ENCODE peak calls at places on chromosomes 1 and 21, in four cellular contexts. H, A, U and P are unnamed samples.

GRCh38 chr1:115666702-115667101 is 24.9 kb downstream of the VANGL1 start:
- DNase-seq in H (no peak), U (no peak), A (no peak), P (no peak)

GRCh38 chr1:1627842-1628655 is 3.9 kb upstream of the MMP23B start:
- DNase-seq in A (peak), U (no peak), H (no peak), P (no peak)

GRCh38 chr21:27060190-27060589 is 93.3 kb upstream of the ADAMTS5 start:
- DNase-seq in A (no peak), H (no peak), U (no peak), P (peak)

GRCh38 chr1:109197163-109198042 is 16.3 kb upstream of the SARS1 start:
- DNase-seq in A (no peak), U (no peak), H (peak), P (peak)

GRCh38 chr1:220425852-220426251 is 102.1 kb upstream of the MARK1 start:
- DNase-seq in H (no peak), A (no peak), U (no peak), P (no peak)

GRCh38 chr1:207861442-207862177 is 49.3 kb downstream of the CD34 start:
- DNase-seq in A (no peak), U (no peak), H (peak), P (no peak)

GRCh38 chr1:112322983-112323678 is 72.9 kb upstream of the CTTNBP2NL start:
- DNase-seq in A (no peak), U (no peak), H (no peak), P (no peak)

GRCh38 chr1:211939876-211940468 is 95.4 kb downstream of the INTS7 start:
- DNase-seq in A (no peak), U (no peak), H (no peak), P (no peak)

GRCh38 chr1:2046225-2046917 is 3.8 kb upstream of the PRKCZ start:
- DNase-seq in A (peak), U (peak), H (no peak), P (peak)

GRCh38 chr1:215083408-215083961 is 948 bp downstream of the KCNK2 start:
- DNase-seq in H (peak), U (no peak), A (peak), P (peak)

GRCh38 chr1:45009956-45010854 is 919 bp downstream of the HECTD3 start:
- DNase-seq in U (no peak), H (no peak), A (peak), P (no peak)

GRCh38 chr1:170250531-170251276 is 104.9 kb downstream of the NTMT2 start:
- DNase-seq in A (no peak), U (no peak), H (no peak), P (no peak)

GRCh38 chr1:206890125-206890637 is 7.1 kb upstream of the IL24 start:
- DNase-seq in H (peak), A (no peak), U (no peak), P (peak)

GRCh38 chr21:33362044-33362555 is 37.3 kb downstream of the IFNAR1 start:
- DNase-seq in U (peak), H (no peak), A (peak), P (no peak)

GRCh38 chr1:95655321-95656020 is 421.5 kb downstream of the RWDD3 start:
- DNase-seq in U (no peak), A (no peak), H (no peak), P (no peak)

GRCh38 chr1:86394416-86394815 is 1.7 kb downstream of the ODF2L start:
- DNase-seq in A (no peak), H (peak), U (no peak), P (peak)

GRCh38 chr1:225811622-225812487 is 1.9 kb downstream of the EPHX1 start:
- DNase-seq in A (no peak), H (peak), U (no peak), P (no peak)

GRCh38 chr1:20964540-20965484 is 177.7 kb upstream of the HP1BP3 start:
- DNase-seq in U (peak), H (no peak), A (no peak), P (no peak)

GRCh38 chr1:211876849-211877248 is 46.3 kb upstream of the LPGAT1 start:
- DNase-seq in U (no peak), A (no peak), H (peak), P (no peak)

GRCh38 chr1:47592296-47592975 is 154.6 kb downstream of the FOXD2 start:
- DNase-seq in U (no peak), H (no peak), A (no peak), P (no peak)

GRCh38 chr1:65264197-65264929 is 45.0 kb upstream of the DNAJC6 start:
- DNase-seq in U (no peak), H (peak), A (no peak), P (peak)

GRCh38 chr1:54845772-54846171 is 41.2 kb downstream of the DHCR24 start:
- DNase-seq in U (no peak), A (no peak), H (no peak), P (no peak)

DNA sequence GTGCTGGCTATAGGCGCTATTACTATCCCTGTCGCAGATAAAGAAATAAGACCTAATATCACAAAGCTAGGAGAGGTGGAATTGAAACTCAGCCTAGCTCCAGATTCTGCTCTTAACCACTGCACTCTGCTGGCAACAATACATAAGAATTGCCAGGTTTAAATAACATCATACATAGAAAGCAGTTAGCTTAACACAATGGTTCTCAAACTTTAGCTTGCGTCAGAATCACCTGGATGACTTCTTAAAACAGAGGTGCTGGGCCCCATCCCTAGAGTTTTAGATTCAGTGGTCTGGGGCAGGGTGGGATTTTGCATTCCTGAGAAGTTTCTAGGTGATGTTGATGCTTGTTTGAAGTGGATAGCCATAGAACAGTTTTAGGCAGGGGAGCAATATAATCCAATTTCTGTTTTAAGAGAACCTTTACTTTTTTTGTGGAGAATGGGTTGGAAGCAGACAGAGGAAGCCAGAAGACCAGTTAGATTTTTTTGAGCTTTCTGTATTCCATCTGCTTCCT is 1.1 kb upstream of the POMGNT1 start:
- DNase-seq in H (no peak), A (no peak), U (no peak), P (no peak)
- H3K4me3 ChIP-seq in H (peak), A (peak), U (no peak), P (peak)

GRCh38 chr21:37712204-37712934 is 203.9 kb downstream of the KCNJ6 start:
- DNase-seq in A (no peak), H (peak), U (peak), P (peak)

DNA sequence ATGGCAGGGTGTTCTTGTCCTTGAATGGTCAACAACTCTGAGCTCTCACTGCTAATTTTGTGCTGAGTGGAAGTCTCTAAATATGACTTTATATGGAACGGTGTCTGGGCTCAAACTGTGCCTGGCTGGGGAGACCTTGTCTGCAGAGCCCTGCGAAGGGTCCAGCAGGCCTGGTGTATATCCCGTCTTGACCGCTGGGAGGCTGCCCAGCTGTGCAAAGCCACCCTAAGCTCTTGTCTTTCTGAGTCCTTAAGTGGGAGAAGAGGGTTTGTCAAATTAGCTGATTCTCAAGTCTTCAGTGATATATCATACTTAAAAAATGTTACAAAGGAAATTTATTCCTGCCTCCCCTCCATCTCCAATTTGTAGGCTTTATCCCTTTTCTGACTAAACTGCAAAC is 198.7 kb downstream of the KCNJ6 start:
- DNase-seq in A (no peak), H (no peak), U (no peak), P (no peak)
- TF ChIP-seq CTCF in A (no peak), H (peak), U (no peak), P (no peak)

GRCh38 chr1:40754201-40754600 is 29.4 kb upstream of the KCNQ4 start:
- DNase-seq in A (no peak), U (no peak), H (no peak), P (no peak)
- H3K4me3 ChIP-seq in A (no peak), U (no peak), H (no peak), P (no peak)

GRCh38 chr1:32538887-32539583 is at the start of gene ZBTB8A:
- DNase-seq in A (no peak), U (no peak), H (peak), P (peak)
- TF ChIP-seq CTCF in A (no peak), U (no peak), H (peak), P (no peak)

GRCh38 chr1:200894712-200895447 is at the start of gene INAVA:
- DNase-seq in A (peak), H (no peak), U (no peak), P (no peak)

GRCh38 chr1:200896571-200897187 is 2.0 kb downstream of the INAVA start:
- DNase-seq in H (no peak), A (peak), U (peak), P (peak)

GRCh38 chr1:200895801-200896570 is 1.3 kb downstream of the INAVA start:
- DNase-seq in A (peak), H (no peak), U (peak), P (no peak)

GRCh38 chr1:200897188-200897710 is 2.5 kb downstream of the INAVA start:
- DNase-seq in A (peak), U (no peak), H (no peak), P (no peak)

GRCh38 chr1:200895448-200895799 is 724 bp downstream of the INAVA start:
- DNase-seq in H (no peak), U (no peak), A (no peak), P (no peak)
- H3K4me3 ChIP-seq in H (no peak), U (peak), A (no peak), P (no peak)

DNA sequence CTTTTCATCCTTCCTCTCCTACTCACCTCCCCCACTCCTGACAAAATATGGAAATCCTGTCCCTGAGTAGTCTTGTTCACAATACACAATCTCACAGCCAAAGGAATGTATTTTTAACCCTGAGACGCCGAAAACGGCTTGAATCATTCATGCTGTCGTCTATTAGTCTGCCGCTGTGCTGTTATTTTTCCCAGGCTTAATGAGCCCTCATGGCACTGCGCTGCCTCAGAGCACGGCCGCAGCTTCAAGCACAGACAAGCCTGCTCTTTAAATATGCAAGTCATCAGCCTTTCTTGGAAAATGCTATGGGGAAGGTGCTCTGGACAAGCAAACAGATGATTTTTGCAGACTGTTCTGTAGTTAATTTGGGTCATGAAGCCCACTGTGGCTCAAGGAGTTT is 302.7 kb downstream of the DISC1 start:
- DNase-seq in H (peak), U (no peak), A (no peak), P (peak)
- TF ChIP-seq CTCF in H (no peak), U (no peak), A (no peak), P (no peak)

GRCh38 chr1:67749263-67749843 is 64.4 kb downstream of the GADD45A start:
- DNase-seq in H (no peak), U (no peak), A (no peak), P (no peak)

GRCh38 chr1:67750690-67751052 is 65.7 kb downstream of the GADD45A start:
- DNase-seq in A (no peak), U (no peak), H (no peak), P (no peak)

GRCh38 chr1:67748147-67748546 is 63.1 kb downstream of the GADD45A start:
- DNase-seq in H (no peak), U (no peak), A (no peak), P (no peak)

GRCh38 chr1:67748630-67749029 is 63.6 kb downstream of the GADD45A start:
- DNase-seq in U (no peak), A (no peak), H (peak), P (peak)

DNA sequence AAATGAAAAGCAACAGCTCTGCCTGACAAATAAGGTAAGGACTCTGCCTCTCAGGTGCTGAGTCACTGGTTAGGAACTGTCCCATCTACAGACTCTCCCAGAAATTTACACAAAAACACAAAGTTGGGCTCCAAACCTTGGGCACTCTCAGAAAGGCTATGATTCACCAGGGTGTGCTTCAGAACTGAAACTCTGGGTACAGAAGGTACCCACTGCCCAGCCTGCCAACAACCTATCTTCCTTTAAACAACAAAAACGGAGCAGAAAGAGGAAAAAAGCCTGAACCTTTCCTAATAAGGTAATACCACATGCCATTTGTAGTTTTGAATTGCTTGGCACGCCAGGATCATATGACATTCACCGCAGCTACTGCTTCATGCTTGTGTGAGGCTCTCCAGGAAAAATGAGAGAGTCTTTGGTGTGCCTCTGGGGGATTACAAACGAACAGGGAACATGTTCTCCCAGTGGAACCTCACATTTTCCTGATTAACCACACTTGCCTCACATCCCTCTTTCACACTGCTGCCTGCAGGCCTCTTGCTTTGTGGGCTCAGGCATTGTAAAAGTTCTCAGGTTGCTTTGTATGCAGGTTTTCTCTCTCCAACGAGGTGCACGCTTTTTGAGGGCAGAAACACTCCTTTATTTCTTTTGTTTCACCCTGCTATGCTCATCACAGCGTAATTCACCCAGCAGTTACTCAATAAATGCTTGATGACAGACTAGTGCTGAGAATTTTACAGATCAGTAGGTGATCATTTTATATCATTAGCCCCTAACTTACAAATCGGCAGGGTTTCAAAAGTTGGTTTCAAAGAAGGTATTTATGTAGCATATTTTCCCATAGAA is 65.1 kb downstream of the GADD45A start:
- DNase-seq in U (no peak), H (peak), A (no peak), P (peak)
- H3K4me3 ChIP-seq in U (no peak), H (peak), A (no peak), P (no peak)

DNA sequence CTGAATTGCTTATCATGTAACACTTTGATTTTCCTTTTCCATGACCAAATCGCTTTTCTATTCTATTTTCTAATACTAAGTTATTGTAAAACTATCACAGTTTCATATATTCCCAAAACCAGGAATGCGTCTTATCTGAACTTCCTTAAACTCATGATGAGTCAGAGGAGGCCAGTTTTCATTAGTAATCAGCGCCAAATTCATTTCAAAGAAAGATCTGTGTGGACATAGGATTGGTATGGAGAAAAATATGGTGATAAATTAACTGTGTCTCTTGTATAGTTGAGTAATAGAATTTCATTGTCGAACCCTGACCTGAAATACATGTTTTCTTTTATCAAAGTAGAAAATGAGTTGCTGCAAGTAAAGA is 12.4 kb downstream of the SDCCAG8 start:
- DNase-seq in H (peak), A (no peak), U (no peak), P (peak)
- TF ChIP-seq CTCF in H (no peak), A (no peak), U (no peak), P (no peak)

GRCh38 chr1:118987431-118988185 is 535 bp downstream of the TBX15 start:
- DNase-seq in H (peak), U (no peak), A (no peak), P (no peak)

GRCh38 chr1:118986839-118987430 is 1.2 kb downstream of the TBX15 start:
- DNase-seq in A (no peak), U (no peak), H (no peak), P (no peak)

GRCh38 chr1:118989878-118990378 is 1.8 kb upstream of the TBX15 start:
- DNase-seq in U (no peak), A (no peak), H (peak), P (peak)

GRCh38 chr1:118989006-118989736 is 1.0 kb upstream of the TBX15 start:
- DNase-seq in H (no peak), U (no peak), A (no peak), P (peak)

DNA sequence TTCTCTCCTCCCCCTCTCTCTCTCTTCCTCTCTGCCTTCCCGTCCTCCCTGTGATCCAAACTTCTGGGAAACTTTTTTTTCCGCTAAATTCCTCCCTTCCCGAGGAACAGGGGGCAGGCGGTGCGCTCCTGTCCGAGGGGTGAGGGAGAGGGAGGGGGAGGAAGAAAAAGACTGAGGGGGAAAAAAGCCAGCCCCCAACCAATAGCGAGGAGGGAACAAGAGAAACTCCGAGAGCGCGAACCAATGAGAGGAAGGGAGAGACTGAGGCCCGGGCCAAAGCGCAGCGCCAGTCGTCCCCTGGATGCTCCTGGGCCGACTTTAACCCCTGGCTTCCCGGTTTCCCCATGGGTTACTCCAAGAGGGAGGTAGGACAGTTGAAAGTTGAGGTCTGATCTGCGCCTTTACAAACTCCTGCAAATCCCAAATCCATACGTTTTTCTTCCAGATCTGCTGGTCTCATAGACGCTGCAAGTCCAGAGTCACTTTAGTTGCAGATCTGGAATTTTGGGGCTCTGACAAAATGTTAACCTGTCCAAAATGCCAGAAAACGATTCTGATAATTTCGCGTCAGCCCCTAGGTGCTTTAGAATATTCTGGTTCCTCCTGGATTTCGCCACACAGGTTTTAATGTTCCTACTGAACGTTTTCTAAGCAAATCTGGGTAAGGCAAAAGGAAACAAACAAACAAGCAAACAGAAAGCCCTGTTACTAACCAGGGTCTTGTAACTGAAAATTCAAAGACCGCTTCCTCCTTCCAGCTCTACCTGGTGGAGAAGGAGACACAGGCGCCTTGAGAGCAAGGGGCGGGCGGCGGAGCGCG is at the start of gene TBX15:
- DNase-seq in U (no peak), H (peak), A (no peak), P (peak)
- H3K4me3 ChIP-seq in U (no peak), H (peak), A (peak), P (peak)

DNA sequence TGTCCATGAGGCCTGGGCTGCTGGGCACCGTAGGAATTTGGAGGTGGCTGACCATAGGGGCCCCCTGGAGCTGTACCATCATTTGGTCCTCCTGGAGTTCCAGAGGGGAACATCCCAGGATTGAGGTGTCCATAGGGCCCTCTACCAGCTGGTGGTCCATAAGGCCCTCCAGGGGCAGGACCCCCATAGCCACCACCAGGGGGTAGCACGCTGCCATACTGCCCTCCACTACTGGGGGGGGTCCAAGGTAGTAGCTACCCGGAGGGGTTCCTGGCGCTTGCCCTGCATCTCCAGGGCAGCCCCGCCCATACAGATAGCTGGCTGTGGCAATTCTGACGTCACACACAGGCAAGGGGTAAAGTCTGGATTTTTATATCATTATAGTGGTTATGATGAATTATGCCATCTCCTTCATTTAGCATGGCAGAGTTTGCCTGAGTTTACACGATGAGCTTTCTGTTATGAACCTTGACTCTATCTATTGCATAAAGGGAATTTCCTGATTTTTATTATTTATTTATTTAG is 13.2 kb downstream of the MDM4 start:
- DNase-seq in H (no peak), A (no peak), U (no peak), P (no peak)
- TF ChIP-seq CTCF in H (no peak), A (no peak), U (no peak), P (no peak)